ENCODE peak calls at places on chromosomes 4 and X, in six cellular contexts. One of them, this sample, is unnamed.

GRCh38 chrX:119784747-119785446 is 6.5 kb downstream of the RPL39 start:
- DNase-seq in astrocyte of the spinal cord: no peak
- DNase-seq in AG04450: no peak
- DNase-seq in HFFc6: peak; percentile 17
- DNase-seq in GM06990: peak; percentile 33
- DNase-seq in uterus: no peak
- DNase-seq in this sample: peak; percentile 48

GRCh38 chr4:182074842-182075241 is 168.4 kb upstream of the TENM3 start:
- DNase-seq in astrocyte of the spinal cord: no peak
- DNase-seq in AG04450: no peak
- DNase-seq in HFFc6: no peak
- DNase-seq in GM06990: no peak
- DNase-seq in uterus: no peak
- DNase-seq in this sample: no peak

GRCh38 chr4:154292589-154292988 is 199.0 kb downstream of the DCHS2 start:
- DNase-seq in astrocyte of the spinal cord: no peak
- DNase-seq in AG04450: no peak
- DNase-seq in HFFc6: no peak
- DNase-seq in GM06990: no peak
- DNase-seq in uterus: no peak
- DNase-seq in this sample: no peak

GRCh38 chrX:101229155-101229554 is 9.6 kb downstream of the DRP2 start:
- DNase-seq in astrocyte of the spinal cord: peak; percentile 79
- DNase-seq in AG04450: peak; percentile 20
- DNase-seq in HFFc6: peak; percentile 64
- DNase-seq in GM06990: no peak
- DNase-seq in uterus: no peak
- DNase-seq in this sample: no peak

GRCh38 chr4:39308576-39308975 is 57.6 kb downstream of the RFC1 start:
- DNase-seq in astrocyte of the spinal cord: no peak
- DNase-seq in AG04450: no peak
- DNase-seq in HFFc6: no peak
- DNase-seq in GM06990: no peak
- DNase-seq in uterus: no peak
- DNase-seq in this sample: no peak

GRCh38 chrX:130915302-130915701 is 12.3 kb upstream of the ENOX2 start:
- DNase-seq in astrocyte of the spinal cord: no peak
- DNase-seq in AG04450: no peak
- DNase-seq in HFFc6: no peak
- DNase-seq in GM06990: no peak
- DNase-seq in uterus: no peak
- DNase-seq in this sample: no peak

GRCh38 chr4:76694056-76694455 is 203.9 kb downstream of the SOWAHB start:
- DNase-seq in astrocyte of the spinal cord: no peak
- DNase-seq in AG04450: no peak
- DNase-seq in HFFc6: no peak
- DNase-seq in GM06990: no peak
- DNase-seq in uterus: no peak
- DNase-seq in this sample: no peak

GRCh38 chr4:111064342-111064993 is 441.6 kb upstream of the PITX2 start:
- DNase-seq in astrocyte of the spinal cord: peak; percentile 78
- DNase-seq in AG04450: no peak
- DNase-seq in HFFc6: peak; percentile 93
- DNase-seq in GM06990: no peak
- DNase-seq in uterus: no peak
- DNase-seq in this sample: no peak

GRCh38 chr4:150583287-150584197 is 1.6 kb downstream of the MAB21L2 start:
- DNase-seq in astrocyte of the spinal cord: peak; percentile 51
- DNase-seq in AG04450: no peak
- DNase-seq in HFFc6: no peak
- DNase-seq in GM06990: peak; percentile 8
- DNase-seq in uterus: peak; percentile 12
- DNase-seq in this sample: peak; percentile 49

GRCh38 chrX:56733459-56734046 is 4.5 kb downstream of the NBDY start:
- DNase-seq in astrocyte of the spinal cord: peak; percentile 37
- DNase-seq in AG04450: peak; percentile 3
- DNase-seq in HFFc6: peak; percentile 34
- DNase-seq in GM06990: no peak
- DNase-seq in uterus: peak; percentile 27
- DNase-seq in this sample: peak; percentile 24

GRCh38 chrX:147884958-147885357 is 26.8 kb upstream of the FMR1 start:
- DNase-seq in astrocyte of the spinal cord: no peak
- DNase-seq in AG04450: no peak
- DNase-seq in HFFc6: no peak
- DNase-seq in GM06990: no peak
- DNase-seq in uterus: no peak
- DNase-seq in this sample: no peak

GRCh38 chrX:15714529-15714928 is 23.5 kb upstream of the CA5B start:
- DNase-seq in astrocyte of the spinal cord: no peak
- DNase-seq in AG04450: no peak
- DNase-seq in HFFc6: no peak
- DNase-seq in GM06990: no peak
- DNase-seq in uterus: no peak
- DNase-seq in this sample: no peak

GRCh38 chr4:159216834-159217233 is 114.0 kb downstream of the RAPGEF2 start:
- DNase-seq in astrocyte of the spinal cord: no peak
- DNase-seq in AG04450: no peak
- DNase-seq in HFFc6: no peak
- DNase-seq in GM06990: no peak
- DNase-seq in uterus: no peak
- DNase-seq in this sample: no peak

GRCh38 chr4:99587302-99587701 is 12.7 kb downstream of the MTTP start:
- DNase-seq in astrocyte of the spinal cord: no peak
- DNase-seq in AG04450: no peak
- DNase-seq in HFFc6: no peak
- DNase-seq in GM06990: no peak
- DNase-seq in uterus: no peak
- DNase-seq in this sample: no peak

GRCh38 chr4:81084624-81085023 is 54.1 kb downstream of the BMP3 start:
- DNase-seq in astrocyte of the spinal cord: no peak
- DNase-seq in AG04450: peak; percentile 18
- DNase-seq in HFFc6: no peak
- DNase-seq in GM06990: no peak
- DNase-seq in uterus: no peak
- DNase-seq in this sample: no peak

GRCh38 chrX:3046253-3046909 is 5.1 kb downstream of the ARSF start:
- DNase-seq in astrocyte of the spinal cord: no peak
- DNase-seq in AG04450: no peak
- DNase-seq in HFFc6: no peak
- DNase-seq in GM06990: no peak
- DNase-seq in uterus: no peak
- DNase-seq in this sample: no peak

GRCh38 chr4:74032064-74032463 is 6.4 kb downstream of the CXCL3 start:
- DNase-seq in astrocyte of the spinal cord: no peak
- DNase-seq in AG04450: no peak
- DNase-seq in HFFc6: no peak
- DNase-seq in GM06990: no peak
- DNase-seq in uterus: no peak
- DNase-seq in this sample: no peak

GRCh38 chr4:90245837-90246236 is 118.6 kb downstream of the CCSER1 start:
- DNase-seq in astrocyte of the spinal cord: no peak
- DNase-seq in AG04450: no peak
- DNase-seq in HFFc6: no peak
- DNase-seq in GM06990: no peak
- DNase-seq in uterus: no peak
- DNase-seq in this sample: no peak

GRCh38 chr4:78652282-78652876 is 100.8 kb downstream of the ANXA3 start:
- DNase-seq in astrocyte of the spinal cord: peak; percentile 66
- DNase-seq in AG04450: no peak
- DNase-seq in HFFc6: no peak
- DNase-seq in GM06990: no peak
- DNase-seq in uterus: no peak
- DNase-seq in this sample: no peak

GRCh38 chrX:13346646-13347045 is 26.8 kb upstream of the ATXN3L start:
- DNase-seq in astrocyte of the spinal cord: no peak
- DNase-seq in AG04450: no peak
- DNase-seq in HFFc6: no peak
- DNase-seq in GM06990: no peak
- DNase-seq in uterus: no peak
- DNase-seq in this sample: no peak

GRCh38 chr4:71785957-71786356 is 2.1 kb upstream of the GC start:
- DNase-seq in astrocyte of the spinal cord: no peak
- DNase-seq in AG04450: no peak
- DNase-seq in HFFc6: no peak
- DNase-seq in GM06990: no peak
- DNase-seq in uterus: no peak
- DNase-seq in this sample: no peak

GRCh38 chr4:156521631-156522030 is 450.0 kb downstream of the PDGFC start:
- DNase-seq in astrocyte of the spinal cord: no peak
- DNase-seq in AG04450: no peak
- DNase-seq in HFFc6: no peak
- DNase-seq in GM06990: no peak
- DNase-seq in uterus: no peak
- DNase-seq in this sample: no peak

GRCh38 chr4:1192493-1193205 is 20.3 kb upstream of the SPON2 start:
- DNase-seq in astrocyte of the spinal cord: no peak
- DNase-seq in AG04450: no peak
- DNase-seq in HFFc6: no peak
- DNase-seq in GM06990: peak; percentile 3
- DNase-seq in uterus: peak; percentile 44
- DNase-seq in this sample: peak; percentile 18

GRCh38 chr4:4719446-4719845 is 140.0 kb upstream of the MSX1 start:
- DNase-seq in astrocyte of the spinal cord: no peak
- DNase-seq in AG04450: no peak
- DNase-seq in HFFc6: no peak
- DNase-seq in GM06990: no peak
- DNase-seq in uterus: no peak
- DNase-seq in this sample: no peak

GRCh38 chr4:128583753-128584712 is 225.5 kb upstream of the JADE1 start:
- DNase-seq in astrocyte of the spinal cord: no peak
- DNase-seq in AG04450: no peak
- DNase-seq in HFFc6: no peak
- DNase-seq in GM06990: no peak
- DNase-seq in uterus: no peak
- DNase-seq in this sample: no peak
- TF ChIP-seq CTCF in astrocyte of the spinal cord: no peak
- TF ChIP-seq CTCF in AG04450: no peak
- TF ChIP-seq CTCF in HFFc6: no peak
- TF ChIP-seq CTCF in GM06990: no peak
- TF ChIP-seq CTCF in uterus: no peak
- TF ChIP-seq CTCF in this sample: no peak

DNA sequence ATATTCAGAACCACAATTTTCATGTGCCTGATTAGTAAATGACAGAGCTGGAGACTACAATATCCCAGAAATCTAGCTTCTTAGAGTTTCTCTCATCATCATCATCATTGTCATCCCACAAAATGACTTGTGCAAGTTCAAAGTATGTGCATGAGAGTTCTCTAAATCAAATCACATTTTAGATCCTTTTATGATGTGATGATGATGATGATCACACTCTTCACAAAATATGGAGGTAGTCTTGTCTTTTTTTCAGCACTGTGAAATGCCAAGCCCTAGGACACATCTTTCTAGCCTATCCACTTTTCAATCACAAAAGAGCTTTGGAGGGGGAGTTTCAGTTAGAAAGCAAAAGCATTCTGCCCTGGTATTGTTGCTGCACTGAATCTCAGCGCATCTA is 7.4 kb downstream of the MBNL3 start:
- DNase-seq in astrocyte of the spinal cord: no peak
- DNase-seq in AG04450: no peak
- DNase-seq in HFFc6: no peak
- DNase-seq in GM06990: no peak
- DNase-seq in uterus: no peak
- DNase-seq in this sample: no peak
- TF ChIP-seq CTCF in astrocyte of the spinal cord: no peak
- TF ChIP-seq CTCF in AG04450: no peak
- TF ChIP-seq CTCF in HFFc6: no peak
- TF ChIP-seq CTCF in GM06990: no peak
- TF ChIP-seq CTCF in uterus: no peak
- TF ChIP-seq CTCF in this sample: no peak

GRCh38 chrX:38664285-38664684 is 102.9 kb downstream of the TSPAN7 start:
- DNase-seq in astrocyte of the spinal cord: peak; percentile 22
- DNase-seq in AG04450: no peak
- DNase-seq in HFFc6: peak; percentile 16
- DNase-seq in GM06990: no peak
- DNase-seq in uterus: no peak
- DNase-seq in this sample: no peak
- TF ChIP-seq CTCF in astrocyte of the spinal cord: peak; percentile 47
- TF ChIP-seq CTCF in AG04450: peak; percentile 40
- TF ChIP-seq CTCF in HFFc6: peak; percentile 63
- TF ChIP-seq CTCF in GM06990: peak; percentile 32
- TF ChIP-seq CTCF in uterus: peak; percentile 26
- TF ChIP-seq CTCF in this sample: peak; percentile 18

GRCh38 chr4:7323872-7324650 is 110.7 kb downstream of the PSAPL1 start:
- DNase-seq in astrocyte of the spinal cord: no peak
- DNase-seq in AG04450: no peak
- DNase-seq in HFFc6: no peak
- DNase-seq in GM06990: no peak
- DNase-seq in uterus: no peak
- DNase-seq in this sample: no peak
- TF ChIP-seq CTCF in astrocyte of the spinal cord: peak; percentile 20
- TF ChIP-seq CTCF in AG04450: peak; percentile 15
- TF ChIP-seq CTCF in HFFc6: no peak
- TF ChIP-seq CTCF in GM06990: no peak
- TF ChIP-seq CTCF in uterus: no peak
- TF ChIP-seq CTCF in this sample: no peak

This sample was measured in glutamatergic neuron.